ENCODE peak calls at places on chromosome 2, in six cellular contexts. Y is NCI-H1092, S is IMR-90, I is hepatocyte, R is mesendoderm, Q is WTC11. A is an unnamed sample.

GRCh38 chr2:120779781-120780283 is 44.2 kb downstream of the GLI2 start:
- DNase-seq in Y (no peak), I (peak), S (peak), R (peak), Q (no peak), A (no peak)

GRCh38 chr2:28624798-28625701 is 126.6 kb upstream of the PPP1CB start:
- DNase-seq in Q (no peak), I (peak), R (peak), S (peak), Y (no peak), A (no peak)

GRCh38 chr2:5437375-5437774 is 254.8 kb upstream of the SOX11 start:
- DNase-seq in S (no peak), Q (no peak), Y (no peak), I (no peak), R (no peak), A (no peak)

GRCh38 chr2:140759431-140760156 is 1371.2 kb downstream of the LRP1B start:
- DNase-seq in Y (no peak), Q (no peak), I (no peak), R (no peak), S (no peak), A (no peak)

GRCh38 chr2:138757376-138757775 is 22.8 kb downstream of the NXPH2 start:
- DNase-seq in Q (no peak), S (no peak), I (no peak), Y (no peak), R (no peak), A (no peak)

GRCh38 chr2:67213270-67213670 is 183.9 kb upstream of the ETAA1 start:
- DNase-seq in R (no peak), Q (no peak), S (no peak), Y (no peak), I (no peak), A (no peak)

GRCh38 chr2:70258532-70258875 is 567 bp downstream of the PCYOX1 start:
- DNase-seq in Y (no peak), S (peak), I (peak), R (peak), Q (peak), A (no peak)

GRCh38 chr2:240391111-240392051 is 44.1 kb upstream of the GPC1 start:
- DNase-seq in Q (peak), I (no peak), Y (no peak), R (no peak), S (no peak), A (no peak)

GRCh38 chr2:146415291-146415690 is 1429.5 kb upstream of the ACVR2A start:
- DNase-seq in Q (no peak), Y (no peak), I (no peak), S (no peak), R (peak), A (no peak)

GRCh38 chr2:176171331-176172006 is 14.4 kb downstream of the HOXD3 start:
- DNase-seq in R (peak), Q (peak), I (no peak), S (no peak), Y (no peak), A (no peak)

GRCh38 chr2:27016801-27017325 is 15.9 kb upstream of the TMEM214 start:
- DNase-seq in R (peak), Y (peak), I (peak), Q (peak), S (peak), A (peak)

A was measured in iPS DF 6.9.